ENCODE peak calls at places on chromosomes 11 and 22, in ten cellular contexts. S is uterus; M is left ventricle myocardium inferior; A is pancreas; W is endodermal cell; R is naive thymus-derived CD4-positive, alpha-beta T cell; Z is mesendoderm; H is SK-N-SH; D is effector memory CD4-positive, alpha-beta T cell; B is mucosa of descending colon. I is an unnamed sample. For H3K4me1, the result is how much of the 10 kb centered on the place peaks cover.

GRCh38 chr22:49878206-49878605 is 24.6 kb downstream of the ZBED4 start:
- DNase-seq in H (no peak), B (no peak), A (no peak), Z (no peak), R (no peak), W (no peak), D (no peak), S (no peak), M (no peak), I (no peak)

GRCh38 chr22:23067023-23067650 is 3.2 kb upstream of the GNAZ start:
- DNase-seq in W (peak), Z (no peak), M (no peak), B (no peak), A (peak), D (no peak), R (peak), H (no peak), S (peak), I (no peak)

GRCh38 chr11:120179071-120179672 is 31.7 kb upstream of the OAF start:
- DNase-seq in S (peak), W (no peak), B (no peak), H (no peak), R (no peak), D (no peak), Z (no peak), A (no peak), M (no peak), I (no peak)

GRCh38 chr11:57515332-57516060 is at the start of gene SLC43A1:
- DNase-seq in B (peak), S (peak), R (no peak), D (no peak), Z (no peak), M (peak), H (peak), W (peak), A (peak), I (no peak)

GRCh38 chr11:27571151-27571840 is 64.7 kb upstream of the LIN7C start:
- DNase-seq in M (no peak), Z (peak), A (no peak), D (no peak), W (no peak), R (no peak), S (no peak), H (peak), B (no peak), I (no peak)

GRCh38 chr11:93648168-93648567 is 13.3 kb upstream of the CEP295 start:
- DNase-seq in M (no peak), A (no peak), R (no peak), H (no peak), Z (peak), B (no peak), W (no peak), S (no peak), D (no peak), I (no peak)

GRCh38 chr22:19352217-19352616 is 60.7 kb upstream of the CLTCL1 start:
- DNase-seq in S (no peak), B (no peak), H (no peak), M (no peak), W (no peak), A (no peak), R (no peak), D (no peak), Z (no peak), I (no peak)

GRCh38 chr11:75802913-75803820 is 11.8 kb upstream of the UVRAG start:
- DNase-seq in W (peak), H (peak), Z (peak), B (peak), R (peak), A (peak), M (peak), D (peak), S (peak), I (peak)

GRCh38 chr11:134503596-134503995 is 91.6 kb upstream of the B3GAT1 start:
- DNase-seq in R (no peak), M (no peak), A (no peak), S (no peak), D (no peak), W (peak), Z (no peak), B (no peak), H (no peak), I (no peak)

GRCh38 chr11:35905901-35906661 is 37.8 kb upstream of the LDLRAD3 start:
- DNase-seq in W (no peak), B (no peak), Z (no peak), D (no peak), A (no peak), S (no peak), H (no peak), M (no peak), R (no peak), I (no peak)

GRCh38 chr22:48596111-48596860 is 1231.4 kb downstream of the BRD1 start:
- DNase-seq in S (no peak), W (no peak), H (no peak), A (no peak), M (no peak), D (no peak), B (no peak), Z (no peak), R (no peak), I (no peak)

GRCh38 chr11:75189075-75189474 is 38.2 kb downstream of the SLCO2B1 start:
- DNase-seq in A (no peak), Z (no peak), H (no peak), B (no peak), D (no peak), W (no peak), M (no peak), S (no peak), R (no peak), I (no peak)

GRCh38 chr22:42889290-42889689 is 32.2 kb upstream of the ARFGAP3 start:
- DNase-seq in S (no peak), A (no peak), B (no peak), W (no peak), D (no peak), Z (no peak), M (no peak), H (no peak), R (no peak), I (peak)

GRCh38 chr11:81869337-81870065 is 864.2 kb downstream of the FAM181B start:
- DNase-seq in Z (no peak), S (no peak), A (no peak), W (no peak), D (peak), B (no peak), H (no peak), R (no peak), M (no peak), I (peak)

GRCh38 chr22:19480789-19481188 is 1.1 kb downstream of the CDC45 start:
- DNase-seq in B (no peak), M (no peak), A (no peak), H (no peak), W (no peak), Z (no peak), D (no peak), S (no peak), R (no peak), I (no peak)

GRCh38 chr11:103845331-103845730 is 191.1 kb upstream of the DDI1 start:
- DNase-seq in H (no peak), M (no peak), R (no peak), D (no peak), B (no peak), W (no peak), Z (no peak), A (no peak), S (no peak), I (no peak)

GRCh38 chr11:47152953-47153950 is 23.4 kb downstream of the ARFGAP2 start:
- DNase-seq in H (peak), D (no peak), A (peak), R (peak), S (peak), M (peak), Z (peak), W (peak), B (peak), I (peak)

GRCh38 chr11:31652528-31652927 is 143.0 kb downstream of the ELP4 start:
- DNase-seq in R (no peak), B (no peak), H (no peak), S (no peak), D (no peak), A (no peak), Z (no peak), W (no peak), M (no peak), I (no peak)

GRCh38 chr22:45863981-45864751 is 112.8 kb downstream of the WNT7B start:
- DNase-seq in M (peak), D (no peak), A (peak), R (peak), B (peak), Z (peak), S (no peak), W (peak), H (peak), I (peak)

GRCh38 chr11:47464479-47464878 is 15.5 kb upstream of the RAPSN start:
- DNase-seq in A (no peak), M (no peak), W (peak), Z (peak), B (no peak), S (no peak), H (no peak), D (no peak), R (no peak), I (no peak)

GRCh38 chr11:35992551-35992950 is 48.7 kb downstream of the LDLRAD3 start:
- DNase-seq in A (no peak), R (no peak), M (no peak), W (no peak), H (no peak), D (no peak), S (no peak), B (no peak), Z (no peak), I (no peak)

GRCh38 chr22:26374645-26375044 is 54.4 kb upstream of the ASPHD2 start:
- DNase-seq in B (no peak), W (no peak), A (no peak), R (no peak), S (no peak), H (no peak), D (no peak), Z (no peak), M (no peak), I (no peak)

GRCh38 chr11:93537767-93538261 is 5.4 kb downstream of the SMCO4 start:
- DNase-seq in M (no peak), W (no peak), B (peak), A (no peak), S (peak), D (no peak), R (no peak), Z (no peak), H (no peak), I (no peak)

GRCh38 chr11:45362636-45363035 is 76.5 kb upstream of the SYT13 start:
- DNase-seq in M (no peak), A (no peak), S (no peak), Z (no peak), R (no peak), W (no peak), D (no peak), H (no peak), B (no peak), I (no peak)

GRCh38 chr11:45852018-45852711 is 4.9 kb downstream of the CRY2 start:
- DNase-seq in S (no peak), Z (peak), A (no peak), D (no peak), B (no peak), M (no peak), W (peak), H (no peak), R (no peak), I (no peak)

GRCh38 chr11:44555031-44555800 is 10.2 kb upstream of the CD82 start:
- DNase-seq in H (no peak), S (no peak), B (no peak), D (no peak), R (no peak), Z (no peak), M (no peak), A (no peak), W (no peak), I (no peak)

GRCh38 chr11:121741954-121742361 is 289.2 kb upstream of the SORL1-AS1 start:
- DNase-seq in H (peak), S (peak), A (no peak), W (no peak), Z (no peak), D (no peak), B (peak), M (peak), R (no peak), I (no peak)

GRCh38 chr11:66020618-66021357 is 5.5 kb downstream of the CATSPER1 start:
- DNase-seq in S (no peak), M (no peak), A (no peak), B (no peak), D (no peak), R (no peak), H (no peak), W (no peak), Z (no peak), I (no peak)

GRCh38 chr11:31779268-31779879 is 31.7 kb downstream of the PAX6 start:
- DNase-seq in D (no peak), A (no peak), Z (peak), R (no peak), W (no peak), B (no peak), M (no peak), H (no peak), S (no peak), I (no peak)

GRCh38 chr11:78800756-78801155 is 226.1 kb upstream of the NARS2 start:
- DNase-seq in S (no peak), W (no peak), D (no peak), Z (no peak), H (no peak), M (no peak), R (no peak), B (no peak), A (no peak), I (no peak)

GRCh38 chr11:100890779-100891178 is 203.7 kb downstream of the ARHGAP42 start:
- DNase-seq in A (no peak), Z (peak), R (no peak), S (no peak), D (no peak), W (peak), M (no peak), B (no peak), H (no peak), I (no peak)

GRCh38 chr11:103532133-103532788 is 423.0 kb downstream of the DYNC2H1 start:
- DNase-seq in Z (peak), M (no peak), H (no peak), S (no peak), A (no peak), D (no peak), R (no peak), W (no peak), B (no peak), I (no peak)

GRCh38 chr22:30265131-30265720 is 1.4 kb downstream of the OSM start:
- DNase-seq in H (no peak), W (no peak), A (no peak), B (no peak), R (no peak), D (no peak), S (no peak), Z (no peak), M (no peak), I (no peak)
- H3K4me1 ChIP-seq in H (under half), W (under half), A (under half), B (under half), R (under half), D (half or more), S (under half), Z (under half), M (under half), I (half or more)

DNA sequence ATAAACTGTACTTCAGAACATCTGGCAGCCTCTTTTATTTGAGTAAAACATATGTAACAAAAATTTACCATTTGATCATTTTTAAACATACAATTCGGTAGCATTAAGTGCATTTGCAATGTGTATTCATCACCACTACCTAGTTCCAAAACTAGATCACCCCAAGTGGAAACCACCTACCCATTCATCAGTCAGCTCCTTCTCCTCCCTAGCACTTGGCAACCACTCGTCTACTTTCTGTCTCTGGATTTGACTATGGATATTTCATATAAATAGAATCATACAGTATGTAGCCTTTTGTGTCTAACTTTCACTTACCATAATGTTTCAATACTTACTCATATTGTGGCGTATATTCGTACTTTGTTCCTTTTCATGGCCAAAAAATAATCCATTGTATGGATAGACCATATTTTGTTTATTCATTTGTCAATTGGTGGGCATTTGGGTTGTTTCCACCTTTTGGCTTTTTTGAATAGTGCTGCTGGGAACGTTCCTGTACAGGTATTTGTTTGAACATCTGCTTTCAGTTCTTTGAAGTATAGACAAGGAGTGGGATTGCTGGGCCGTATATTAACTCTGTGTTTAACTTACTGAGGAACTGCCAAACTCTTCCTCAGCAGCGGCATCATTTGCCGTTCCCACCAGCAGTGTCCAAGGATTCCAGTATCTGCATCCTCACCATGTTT is 27.2 kb upstream of the ADORA2A start:
- DNase-seq in R (no peak), M (no peak), D (no peak), B (no peak), A (no peak), W (no peak), S (no peak), H (no peak), Z (no peak), I (no peak)
- H3K4me1 ChIP-seq in R (under half), M (half or more), D (under half), B (under half), A (under half), W (under half), S (under half), H (under half), Z (under half), I (under half)

GRCh38 chr11:18322818-18323570 is 627 bp downstream of the GTF2H1 start:
- DNase-seq in A (no peak), R (no peak), W (no peak), S (no peak), D (no peak), Z (peak), H (no peak), M (no peak), B (no peak), I (peak)
- H3K4me1 ChIP-seq in A (under half), R (under half), W (under half), S (under half), D (under half), Z (under half), H (under half), M (half or more), B (under half), I (under half)

GRCh38 chr11:115964091-115964490 is 459.9 kb upstream of the CADM1 start:
- DNase-seq in W (no peak), A (no peak), H (no peak), R (no peak), B (no peak), S (no peak), D (no peak), M (no peak), Z (no peak), I (no peak)

GRCh38 chr11:115963170-115963569 is 459.0 kb upstream of the CADM1 start:
- DNase-seq in Z (no peak), D (no peak), R (no peak), B (no peak), M (no peak), W (no peak), S (no peak), A (no peak), H (no peak), I (no peak)

GRCh38 chr11:115961168-115962003 is 457.2 kb upstream of the CADM1 start:
- DNase-seq in R (no peak), A (no peak), H (no peak), Z (peak), M (no peak), S (no peak), B (no peak), W (peak), D (no peak), I (no peak)

GRCh38 chr11:115965754-115966504 is 461.7 kb upstream of the CADM1 start:
- DNase-seq in R (no peak), W (peak), Z (peak), A (no peak), D (no peak), B (no peak), S (no peak), H (peak), M (no peak), I (no peak)
- H3K4me1 ChIP-seq in R (under half), W (under half), Z (under half), A (under half), D (under half), B (under half), S (under half), H (under half), M (under half), I (under half)

DNA sequence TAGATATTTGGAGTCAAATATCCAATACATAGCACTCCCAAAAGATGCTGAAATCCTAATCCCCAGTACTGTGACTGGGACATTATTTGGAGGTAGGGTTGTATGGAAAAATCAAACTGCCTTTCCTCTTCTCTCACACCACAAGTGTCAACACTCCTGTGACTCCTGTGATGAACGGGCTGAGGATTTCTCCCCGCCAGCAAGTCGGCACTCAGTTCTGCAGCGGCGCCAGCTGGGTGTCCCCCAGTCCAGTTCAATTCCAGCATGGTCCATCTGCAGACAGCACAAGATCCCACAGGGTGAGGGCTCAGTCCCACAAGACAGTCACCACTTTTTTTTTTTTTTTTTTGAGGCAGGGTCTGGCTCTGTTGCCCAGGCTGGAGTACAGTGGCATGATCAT is 4.3 kb upstream of the PARVB start:
- DNase-seq in Z (no peak), S (no peak), W (no peak), B (no peak), D (no peak), A (no peak), R (no peak), H (no peak), M (peak), I (no peak)
- H3K4me1 ChIP-seq in Z (under half), S (under half), W (under half), B (under half), D (under half), A (under half), R (under half), H (under half), M (under half), I (under half)

I was measured in CD4-positive, CD25-positive, alpha-beta regulatory T cell.